ENCODE peak calls at places on chromosomes 2 and 18, in five cellular contexts. One of them, this sample, is unnamed.

GRCh38 chr2:207260947-207261346 is 95.2 kb upstream of the KLF7 start:
- DNase-seq in prostate gland: no peak
- DNase-seq in HCT116: no peak
- DNase-seq in A549: no peak
- DNase-seq in H54: no peak
- DNase-seq in this sample: no peak

GRCh38 chr2:191740776-191741175 is 62.8 kb downstream of the NABP1 start:
- DNase-seq in prostate gland: no peak
- DNase-seq in HCT116: no peak
- DNase-seq in A549: no peak
- DNase-seq in H54: no peak
- DNase-seq in this sample: no peak

GRCh38 chr2:235043762-235044500 is 92.1 kb downstream of the SH3BP4 start:
- DNase-seq in prostate gland: no peak
- DNase-seq in HCT116: no peak
- DNase-seq in A549: no peak
- DNase-seq in H54: no peak
- DNase-seq in this sample: no peak

GRCh38 chr2:45256867-45257641 is 247.8 kb upstream of the SIX2 start:
- DNase-seq in prostate gland: peak
- DNase-seq in HCT116: no peak
- DNase-seq in A549: no peak
- DNase-seq in H54: no peak
- DNase-seq in this sample: no peak

GRCh38 chr2:37997629-37998028 is 72.5 kb downstream of the RMDN2 start:
- DNase-seq in prostate gland: no peak
- DNase-seq in HCT116: no peak
- DNase-seq in A549: no peak
- DNase-seq in H54: no peak
- DNase-seq in this sample: no peak

GRCh38 chr2:201191132-201191875 is 8.4 kb downstream of the CASP10 start:
- DNase-seq in prostate gland: no peak
- DNase-seq in HCT116: no peak
- DNase-seq in A549: no peak
- DNase-seq in H54: no peak
- DNase-seq in this sample: peak

GRCh38 chr2:105607920-105608504 is 136.7 kb upstream of the NCK2 start:
- DNase-seq in prostate gland: no peak
- DNase-seq in HCT116: no peak
- DNase-seq in A549: no peak
- DNase-seq in H54: no peak
- DNase-seq in this sample: no peak

GRCh38 chr2:240632291-240632670 is 7.0 kb downstream of the GPR35 start:
- DNase-seq in prostate gland: no peak
- DNase-seq in HCT116: no peak
- DNase-seq in A549: no peak
- DNase-seq in H54: no peak
- DNase-seq in this sample: no peak

GRCh38 chr18:49030138-49030537 is 79.4 kb upstream of the SMAD7 start:
- DNase-seq in prostate gland: no peak
- DNase-seq in HCT116: no peak
- DNase-seq in A549: no peak
- DNase-seq in H54: no peak
- DNase-seq in this sample: no peak

GRCh38 chr2:221235941-221236340 is 336.2 kb downstream of the EPHA4 start:
- DNase-seq in prostate gland: no peak
- DNase-seq in HCT116: no peak
- DNase-seq in A549: no peak
- DNase-seq in H54: no peak
- DNase-seq in this sample: no peak

GRCh38 chr2:160557903-160558302 is 64.3 kb upstream of the RBMS1 start:
- DNase-seq in prostate gland: no peak
- DNase-seq in HCT116: no peak
- DNase-seq in A549: no peak
- DNase-seq in H54: no peak
- DNase-seq in this sample: no peak

GRCh38 chr2:63581266-63581961 is 6.9 kb downstream of the WDPCP start:
- DNase-seq in prostate gland: no peak
- DNase-seq in HCT116: no peak
- DNase-seq in A549: no peak
- DNase-seq in H54: no peak
- DNase-seq in this sample: no peak

GRCh38 chr2:23688486-23689130 is 238.3 kb downstream of the ATAD2B start:
- DNase-seq in prostate gland: no peak
- DNase-seq in HCT116: no peak
- DNase-seq in A549: no peak
- DNase-seq in H54: no peak
- DNase-seq in this sample: no peak

GRCh38 chr2:37573818-37574388 is 97.5 kb downstream of the CDC42EP3 start:
- DNase-seq in prostate gland: no peak
- DNase-seq in HCT116: no peak
- DNase-seq in A549: no peak
- DNase-seq in H54: no peak
- DNase-seq in this sample: no peak

GRCh38 chr18:317618-318017 is 49.8 kb upstream of the THOC1 start:
- DNase-seq in prostate gland: no peak
- DNase-seq in HCT116: no peak
- DNase-seq in A549: no peak
- DNase-seq in H54: no peak
- DNase-seq in this sample: no peak

GRCh38 chr2:74593826-74594467 is 39.4 kb downstream of the DOK1 start:
- DNase-seq in prostate gland: no peak
- DNase-seq in HCT116: no peak
- DNase-seq in A549: no peak
- DNase-seq in H54: no peak
- DNase-seq in this sample: no peak

GRCh38 chr2:41410011-41410410 is 637.8 kb upstream of the PKDCC start:
- DNase-seq in prostate gland: no peak
- DNase-seq in HCT116: no peak
- DNase-seq in A549: no peak
- DNase-seq in H54: no peak
- DNase-seq in this sample: no peak

GRCh38 chr2:43958397-43959275 is 37.2 kb downstream of the LRPPRC start:
- DNase-seq in prostate gland: no peak
- DNase-seq in HCT116: no peak
- DNase-seq in A549: no peak
- DNase-seq in H54: no peak
- DNase-seq in this sample: no peak

GRCh38 chr2:37456479-37456878 is 112.0 kb downstream of the QPCT start:
- DNase-seq in prostate gland: no peak
- DNase-seq in HCT116: no peak
- DNase-seq in A549: no peak
- DNase-seq in H54: no peak
- DNase-seq in this sample: no peak

GRCh38 chr2:128454980-128455709 is 136.5 kb upstream of the HS6ST1 start:
- DNase-seq in prostate gland: no peak
- DNase-seq in HCT116: no peak
- DNase-seq in A549: no peak
- DNase-seq in H54: no peak
- DNase-seq in this sample: no peak

GRCh38 chr18:63775166-63775730 is at the start of gene SERPINB7:
- DNase-seq in prostate gland: no peak
- DNase-seq in HCT116: peak
- DNase-seq in A549: peak
- DNase-seq in H54: peak
- DNase-seq in this sample: no peak

GRCh38 chr2:239625106-239625845 is 224.5 kb upstream of the HDAC4 start:
- DNase-seq in prostate gland: no peak
- DNase-seq in HCT116: no peak
- DNase-seq in A549: no peak
- DNase-seq in H54: no peak
- DNase-seq in this sample: no peak

DNA sequence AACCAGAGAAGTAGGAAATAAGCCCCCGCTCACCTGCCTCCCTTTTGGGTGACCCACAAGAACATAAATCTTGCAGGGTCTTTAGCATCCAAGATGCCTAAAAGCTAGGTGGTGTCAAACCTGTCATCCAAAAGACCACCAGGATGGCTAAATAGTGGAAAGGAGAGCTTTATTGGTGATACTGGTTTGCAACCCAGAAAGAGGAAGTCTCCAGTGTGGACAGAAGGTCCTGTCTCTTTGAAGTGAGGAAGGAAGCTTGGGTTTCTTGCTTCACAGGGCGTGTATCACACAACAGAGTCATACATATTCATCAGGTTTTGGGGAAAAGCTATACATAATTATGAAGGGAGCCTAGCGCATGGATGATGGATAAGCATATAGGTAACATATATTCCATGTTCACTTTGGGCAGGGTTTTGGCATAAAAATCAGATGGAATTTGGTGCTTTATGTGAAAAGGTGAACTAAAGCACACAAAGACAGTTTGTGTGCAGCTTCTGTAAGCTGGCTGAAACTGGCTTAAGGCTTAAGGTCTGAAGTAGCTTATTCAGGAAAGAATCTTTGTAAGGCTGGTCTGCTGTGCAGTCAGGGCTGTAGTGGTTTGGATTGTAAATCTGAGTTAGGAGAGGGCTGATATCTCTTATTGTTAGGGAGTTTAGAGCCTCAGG is 102.2 kb upstream of the MSH2 start:
- DNase-seq in prostate gland: no peak
- DNase-seq in HCT116: no peak
- DNase-seq in A549: no peak
- DNase-seq in H54: no peak
- DNase-seq in this sample: no peak
- TF ChIP-seq POLR2A in prostate gland: no peak
- TF ChIP-seq POLR2A in HCT116: no peak
- TF ChIP-seq POLR2A in A549: no peak
- TF ChIP-seq POLR2A in H54: no peak
- TF ChIP-seq POLR2A in this sample: no peak

GRCh38 chr2:67043781-67044478 is 353.2 kb upstream of the ETAA1 start:
- DNase-seq in prostate gland: no peak
- DNase-seq in HCT116: no peak
- DNase-seq in A549: no peak
- DNase-seq in H54: no peak
- DNase-seq in this sample: no peak
- TF ChIP-seq POLR2A in prostate gland: no peak
- TF ChIP-seq POLR2A in HCT116: no peak
- TF ChIP-seq POLR2A in A549: no peak
- TF ChIP-seq POLR2A in H54: no peak
- TF ChIP-seq POLR2A in this sample: no peak

DNA sequence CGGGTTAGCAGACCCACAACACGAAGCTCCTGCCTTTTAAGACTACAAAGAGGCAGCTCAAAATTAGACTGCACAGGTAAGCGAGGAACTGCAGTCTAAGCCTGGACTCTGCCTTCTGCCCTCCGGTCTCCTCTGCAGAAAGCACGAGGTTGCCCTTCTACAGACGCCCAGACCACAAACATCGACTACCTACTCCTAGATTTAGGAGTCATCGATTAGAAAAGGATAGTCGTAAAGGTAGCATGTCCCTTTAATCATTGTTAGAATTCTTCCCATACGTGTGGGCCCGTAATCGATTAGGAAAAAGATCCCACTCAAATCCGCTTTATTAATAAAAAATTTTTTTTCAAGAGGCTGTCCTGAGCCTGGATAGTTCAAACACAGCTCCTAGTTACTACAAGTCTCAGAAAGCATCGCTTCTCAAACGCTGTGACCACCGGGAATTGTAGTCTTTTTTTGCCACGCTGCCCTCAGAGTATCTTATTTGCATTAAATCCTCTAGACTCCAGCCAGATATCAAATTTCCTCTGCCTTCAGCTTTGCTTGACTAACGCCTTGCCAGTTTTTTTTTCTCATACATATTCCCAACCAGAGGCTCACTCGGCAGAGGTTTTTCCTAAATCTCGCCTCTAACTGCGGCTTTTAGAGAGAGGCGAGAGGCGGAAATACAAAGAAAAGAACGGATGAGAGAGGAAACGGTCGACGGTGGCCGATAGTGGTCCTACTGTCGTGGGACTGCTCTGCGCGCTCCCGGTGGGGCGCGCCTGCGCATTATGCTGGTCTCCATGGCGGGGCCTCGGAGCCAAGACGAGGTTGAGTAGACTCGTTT is at the start of the genes CARF and WDR12:
- DNase-seq in prostate gland: peak
- DNase-seq in HCT116: peak
- DNase-seq in A549: peak
- DNase-seq in H54: peak
- DNase-seq in this sample: peak
- TF ChIP-seq POLR2A in prostate gland: peak
- TF ChIP-seq POLR2A in HCT116: peak
- TF ChIP-seq POLR2A in A549: peak
- TF ChIP-seq POLR2A in H54: peak
- TF ChIP-seq POLR2A in this sample: peak

GRCh38 chr2:117832905-117833613 is 18.6 kb downstream of the DDX18 start:
- DNase-seq in prostate gland: no peak
- DNase-seq in HCT116: no peak
- DNase-seq in A549: no peak
- DNase-seq in H54: peak
- DNase-seq in this sample: peak
- TF ChIP-seq POLR2A in prostate gland: no peak
- TF ChIP-seq POLR2A in HCT116: no peak
- TF ChIP-seq POLR2A in A549: no peak
- TF ChIP-seq POLR2A in H54: no peak
- TF ChIP-seq POLR2A in this sample: no peak

This sample was measured in erythroblast.